ENCODE peak calls at places on chromosomes 3 and 15, in five cellular contexts. J is HFFc6, M is GM10248, N is progenitor cell of endocrine pancreas, W is coronary artery. S is an unnamed sample.

GRCh38 chr3:150078983-150079739 is 108.5 kb upstream of the PFN2 start:
- DNase-seq in M (no peak), J (peak; percentile 92), N (no peak), W (no peak), S (no peak)

GRCh38 chr3:167705840-167706239 is 28.9 kb downstream of the PDCD10 start:
- DNase-seq in J (peak; percentile 22), W (no peak), M (no peak), N (no peak), S (no peak)

GRCh38 chr15:60804986-60805949 is 326.3 kb upstream of the ICE2 start:
- DNase-seq in W (no peak), N (no peak), J (no peak), M (no peak), S (no peak)

GRCh38 chr3:154843647-154844046 is 236.5 kb upstream of the MME start:
- DNase-seq in M (no peak), W (no peak), N (no peak), J (no peak), S (no peak)

GRCh38 chr15:44801797-44802196 is 65.5 kb downstream of the TRIM69 start:
- DNase-seq in W (no peak), N (no peak), M (no peak), J (no peak), S (no peak)

GRCh38 chr3:60742606-60743145 is 508.6 kb downstream of the FHIT start:
- DNase-seq in M (no peak), N (peak; percentile 11), W (no peak), J (peak; percentile 53), S (peak; percentile 21)

GRCh38 chr3:72679540-72680198 is 168.6 kb downstream of the SHQ1 start:
- DNase-seq in W (no peak), J (peak; percentile 10), M (no peak), N (no peak), S (peak; percentile 65)

GRCh38 chr3:134795776-134796312 is 784 bp downstream of the EPHB1 start:
- DNase-seq in M (no peak), N (peak; percentile 31), J (no peak), W (no peak), S (no peak)

GRCh38 chr3:182810574-182811268 is 17.4 kb downstream of the ATP11B start:
- DNase-seq in J (peak; percentile 41), N (no peak), M (no peak), W (no peak), S (no peak)

GRCh38 chr3:126018995-126019394 is 50.0 kb downstream of the ROPN1B start:
- DNase-seq in N (no peak), M (no peak), J (no peak), W (no peak), S (no peak)

GRCh38 chr3:11534011-11534782 is 109.5 kb downstream of the VGLL4 start:
- DNase-seq in W (no peak), M (no peak), N (no peak), J (no peak), S (no peak)

GRCh38 chr3:97278506-97278905 is 464.1 kb downstream of the EPHA6 start:
- DNase-seq in J (no peak), W (no peak), M (no peak), N (no peak), S (no peak)

GRCh38 chr15:41809121-41809520 is 18.8 kb upstream of the JMJD7 start:
- DNase-seq in N (no peak), J (no peak), M (no peak), W (no peak), S (no peak)

GRCh38 chr3:158713094-158713499 is 19.2 kb downstream of the RARRES1 start:
- DNase-seq in J (no peak), W (no peak), N (no peak), M (no peak), S (no peak)

GRCh38 chr3:101261506-101261905 is 58.9 kb downstream of the IMPG2 start:
- DNase-seq in M (no peak), N (no peak), W (no peak), J (peak; percentile 28), S (no peak)

GRCh38 chr3:159672728-159673471 is 315.7 kb upstream of the IL12A start:
- DNase-seq in J (no peak), W (no peak), M (no peak), N (no peak), S (no peak)

GRCh38 chr3:178752843-178753242 is 216.6 kb downstream of the KCNMB2 start:
- DNase-seq in N (no peak), M (no peak), W (no peak), J (no peak), S (no peak)

GRCh38 chr3:49867400-49867799 is 2.3 kb downstream of the CAMKV start:
- DNase-seq in M (no peak), W (no peak), J (no peak), N (no peak), S (no peak)

GRCh38 chr15:36110659-36110993 is 468.8 kb upstream of the CDIN1 start:
- DNase-seq in N (no peak), W (no peak), M (no peak), J (no peak), S (no peak)

GRCh38 chr3:182105875-182106274 is 394.1 kb downstream of the SOX2 start:
- DNase-seq in M (no peak), W (no peak), J (no peak), N (no peak), S (no peak)

GRCh38 chr3:50978991-50979667 is 304.4 kb downstream of the DOCK3 start:
- DNase-seq in J (no peak), M (no peak), W (no peak), N (no peak), S (no peak)

GRCh38 chr15:98845138-98845884 is 162.3 kb downstream of the PGPEP1L start:
- DNase-seq in W (no peak), M (no peak), N (no peak), J (no peak), S (no peak)

GRCh38 chr3:140736863-140737460 is 59.1 kb downstream of the TRIM42 start:
- DNase-seq in N (peak; percentile 20), J (no peak), M (peak; percentile 34), W (no peak), S (no peak)

GRCh38 chr15:60479711-60480110 is 769 bp upstream of the ICE2 start:
- DNase-seq in N (no peak), J (no peak), W (no peak), M (peak; percentile 11), S (no peak)

GRCh38 chr3:4311496-4311895 is 8.3 kb downstream of the SETMAR start:
- DNase-seq in N (no peak), W (no peak), M (no peak), J (no peak), S (no peak)

DNA sequence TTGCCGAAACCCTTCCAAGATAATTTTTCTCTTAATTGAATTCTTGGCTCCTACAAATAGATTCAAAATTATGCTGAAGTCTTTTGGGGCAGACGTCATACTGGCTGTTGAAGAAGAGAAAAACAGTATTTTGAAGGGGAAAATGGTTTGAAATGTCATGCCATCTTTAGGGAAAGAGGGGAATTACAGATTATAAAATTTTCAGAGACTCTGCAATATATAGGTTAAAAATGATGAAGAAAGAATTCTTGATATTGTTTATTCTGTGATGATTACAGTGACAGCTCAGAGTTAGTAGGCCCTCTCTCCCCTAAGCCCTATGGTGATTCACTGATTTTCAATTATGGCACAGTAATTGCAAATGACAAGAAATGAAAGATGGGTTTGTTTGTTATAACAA is 86.1 kb downstream of the CGNL1 start:
- DNase-seq in N (no peak), W (no peak), M (no peak), J (no peak), S (no peak)
- TF ChIP-seq CTCF in N (no peak), W (no peak), M (no peak), J (peak; percentile 50), S (no peak)

DNA sequence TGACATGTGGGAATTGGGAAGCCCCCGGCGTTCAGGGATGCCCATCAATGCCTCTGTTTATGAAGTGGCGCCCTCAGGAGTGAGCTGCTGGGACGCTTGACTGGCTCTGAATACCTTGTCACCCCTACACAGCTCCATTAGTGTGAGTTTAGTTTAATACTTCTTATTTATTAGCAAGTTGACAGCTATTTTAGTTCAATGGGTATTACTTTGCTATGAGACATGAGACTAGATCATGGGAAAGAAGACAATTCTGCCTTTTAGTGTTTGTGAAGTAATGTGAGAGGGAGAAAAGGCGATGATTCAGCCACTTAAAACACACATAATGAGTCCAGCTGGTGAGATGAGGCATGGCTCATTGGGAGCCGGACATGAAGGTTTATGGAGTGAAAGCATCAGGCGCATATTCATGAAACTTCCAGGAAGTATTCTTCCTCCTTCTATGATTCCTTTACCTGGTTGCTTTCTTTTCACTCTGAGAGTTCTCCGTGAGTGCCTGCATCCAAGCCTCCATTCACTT is 678.6 kb downstream of the NR2F2 start:
- DNase-seq in J (no peak), M (no peak), N (no peak), W (no peak), S (no peak)
- TF ChIP-seq CTCF in J (no peak), M (no peak), N (no peak), W (no peak), S (no peak)

DNA sequence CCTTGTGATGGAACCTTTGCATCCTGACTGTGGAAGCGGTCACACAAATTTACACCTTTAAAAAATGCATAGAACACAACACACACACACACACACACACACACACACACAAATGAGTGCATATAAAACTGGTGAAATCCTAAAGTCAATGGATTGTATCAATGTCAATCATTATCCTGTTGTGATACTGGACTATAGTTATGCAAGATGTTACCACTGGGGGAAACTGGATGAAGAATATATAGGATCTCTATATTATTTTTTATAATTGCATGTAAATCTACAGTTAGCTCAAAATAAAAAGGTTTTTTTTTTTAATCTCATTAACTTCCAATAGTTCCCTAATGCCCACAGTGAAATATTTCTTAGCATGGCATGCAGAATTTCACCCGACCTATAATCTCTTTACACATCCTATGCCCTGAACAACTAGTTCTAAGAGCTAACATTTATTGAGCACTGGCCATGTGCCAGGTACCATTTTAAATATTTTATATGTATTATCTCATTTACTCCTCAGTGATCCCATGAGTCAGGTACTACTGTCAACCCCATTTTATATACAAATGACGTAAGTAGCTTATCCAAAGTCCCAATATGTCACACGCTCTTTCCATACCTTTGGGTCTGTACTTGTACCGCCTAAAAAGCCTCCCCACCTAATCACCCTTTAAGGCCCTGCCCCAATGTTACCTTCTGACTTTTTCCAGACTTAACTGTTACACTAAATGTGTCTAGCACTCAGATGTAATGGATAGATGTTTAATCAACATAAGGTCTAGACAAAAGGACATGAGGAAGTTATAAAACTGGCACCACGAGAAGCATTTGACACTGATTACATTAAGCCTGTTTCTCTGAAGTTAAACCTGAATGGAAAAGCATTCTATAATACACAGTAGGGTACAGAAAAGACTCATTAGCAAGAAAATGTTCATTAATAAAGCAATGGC is 5.5 kb downstream of the ABCC5 start:
- DNase-seq in W (no peak), N (no peak), M (no peak), J (no peak), S (no peak)
- TF ChIP-seq CTCF in W (no peak), N (no peak), M (no peak), J (no peak), S (no peak)

GRCh38 chr3:191074511-191074910 is 124.5 kb upstream of the OSTN start:
- DNase-seq in W (no peak), J (no peak), N (no peak), M (no peak), S (no peak)

DNA sequence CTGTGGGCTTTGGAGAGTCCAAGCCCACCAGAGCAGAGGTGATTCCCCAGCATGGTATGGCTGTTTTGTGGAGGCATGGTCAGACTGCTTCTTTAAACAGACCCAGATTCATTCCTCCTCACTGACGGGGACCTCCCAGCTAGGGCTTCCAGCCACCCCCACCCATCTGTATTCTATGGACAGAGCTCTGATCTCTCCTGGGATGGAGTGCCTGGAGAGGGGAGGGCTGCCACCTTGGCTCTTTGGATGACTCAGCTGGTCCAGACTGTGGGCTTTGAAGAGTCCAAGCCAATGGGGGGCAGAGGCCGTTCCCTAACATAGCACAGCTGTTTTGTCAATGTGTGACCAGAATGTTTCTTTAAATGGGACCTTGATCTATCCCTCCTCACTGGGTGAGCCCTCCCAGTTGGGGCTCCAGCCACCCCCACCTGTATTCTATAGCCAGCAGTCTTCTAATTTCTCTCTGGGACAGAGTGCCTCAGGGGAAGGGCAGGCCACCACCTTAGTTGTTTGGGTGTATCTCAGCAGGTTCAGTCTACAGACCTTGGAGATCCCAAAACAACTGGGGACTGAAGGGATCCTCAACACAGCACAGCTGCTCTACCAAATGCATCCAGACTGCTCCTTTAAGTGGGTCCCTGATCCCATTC is 122.0 kb upstream of the OSTN start:
- DNase-seq in J (no peak), N (no peak), W (no peak), M (no peak), S (no peak)
- TF ChIP-seq CTCF in J (no peak), N (no peak), W (no peak), M (no peak), S (no peak)

S was measured in HFF-Myc.